ENCODE peak calls at places on chromosomes 16 and 17, in eight cellular contexts. Z is stimulated activated CD8-positive, alpha-beta memory T cell treated with anti-CD3 and anti-CD28 coated beads, Interleukin-15, amount 100 ng/mL, for 4 hours; L is naive B cell; Y is lung microvascular endothelial cell; M is H7; I is T-helper 9 cell; X is ACHN; A is ovary. O is an unnamed sample.

GRCh38 chr16:66269631-66270332 is 96.7 kb upstream of the CDH5 start:
- DNase-seq in M (peak; percentile 56), L (no peak), X (no peak), Y (no peak), I (no peak), A (peak; percentile 44), Z (no peak), O (no peak)

GRCh38 chr17:81135503-81136283 is 29.6 kb upstream of the PVALEF start:
- DNase-seq in Y (peak; percentile 63), X (no peak), L (no peak), M (no peak), Z (no peak), A (no peak), I (no peak), O (no peak)

GRCh38 chr17:57697891-57698708 is 47.0 kb downstream of the CCDC182 start:
- DNase-seq in M (no peak), Z (peak; percentile 27), I (no peak), X (no peak), Y (no peak), L (no peak), A (no peak), O (peak; percentile 62)

GRCh38 chr16:11668590-11669379 is 530 bp downstream of the SNN start:
- DNase-seq in M (peak; percentile 69), I (peak; percentile 29), Z (no peak), L (no peak), Y (no peak), X (no peak), A (peak; percentile 57), O (peak; percentile 86)

GRCh38 chr16:47779201-47780016 is 318.3 kb downstream of the PHKB start:
- DNase-seq in Z (no peak), I (no peak), X (peak; percentile 33), M (no peak), Y (peak; percentile 16), L (peak; percentile 0), A (no peak), O (no peak)

GRCh38 chr16:19040400-19040799 is 27.0 kb upstream of the COQ7 start:
- DNase-seq in M (no peak), X (no peak), A (no peak), I (no peak), Y (no peak), Z (no peak), L (no peak), O (no peak)

GRCh38 chr16:21264226-21265036 is 13.7 kb downstream of the CRYM start:
- DNase-seq in Z (no peak), Y (no peak), X (no peak), I (no peak), L (no peak), A (no peak), M (no peak), O (peak; percentile 34)

GRCh38 chr16:86854895-86855294 is 276.5 kb downstream of the FOXL1 start:
- DNase-seq in Y (peak; percentile 89), M (no peak), X (no peak), I (no peak), A (no peak), L (no peak), Z (no peak), O (no peak)

GRCh38 chr17:28282596-28282995 is 36.4 kb upstream of the TMEM97 start:
- DNase-seq in I (no peak), Z (no peak), Y (no peak), A (no peak), X (peak; percentile 87), M (no peak), L (no peak), O (no peak)

GRCh38 chr17:42190491-42191180 is 3.7 kb downstream of the GHDC start:
- DNase-seq in Z (no peak), I (no peak), X (no peak), Y (no peak), A (no peak), L (no peak), M (no peak), O (no peak)

GRCh38 chr17:46193246-46193625 is at the start of gene KANSL1:
- DNase-seq in I (peak; percentile 84), L (peak; percentile 86), X (peak; percentile 93), M (peak; percentile 98), A (peak; percentile 88), Z (peak; percentile 68), Y (peak; percentile 94), O (peak; percentile 99)

GRCh38 chr17:49748791-49749190 is 15.1 kb downstream of the FAM117A start:
- DNase-seq in I (peak; percentile 46), Y (no peak), Z (no peak), M (no peak), A (no peak), X (peak; percentile 49), L (peak; percentile 48), O (no peak)

GRCh38 chr17:81427446-81428120 is 32.3 kb downstream of the BAHCC1 start:
- DNase-seq in Y (no peak), X (no peak), M (no peak), Z (no peak), I (no peak), A (no peak), L (no peak), O (peak; percentile 58)

GRCh38 chr16:89036776-89037175 is 56.9 kb upstream of the ACSF3 start:
- DNase-seq in L (no peak), A (no peak), Y (no peak), M (no peak), X (no peak), Z (no peak), I (no peak), O (no peak)

GRCh38 chr17:29645516-29646051 is 22.9 kb upstream of the CORO6 start:
- DNase-seq in L (no peak), M (no peak), X (no peak), A (peak; percentile 87), I (no peak), Y (peak; percentile 58), Z (no peak), O (no peak)

GRCh38 chr17:40576113-40576740 is 11.0 kb upstream of the CCR7 start:
- DNase-seq in A (no peak), Y (no peak), Z (no peak), X (no peak), M (no peak), L (no peak), I (no peak), O (no peak)

GRCh38 chr16:69890114-69890890 is 60.8 kb upstream of the CLEC18A start:
- DNase-seq in A (peak; percentile 58), I (no peak), M (peak; percentile 23), X (no peak), Z (no peak), L (no peak), Y (peak; percentile 84), O (peak; percentile 64)

GRCh38 chr16:27270389-27270788 is 1.8 kb upstream of the NSMCE1 start:
- DNase-seq in L (no peak), Y (no peak), Z (no peak), X (no peak), I (no peak), A (no peak), M (no peak), O (no peak)

GRCh38 chr16:3879258-3879886 is 1.1 kb downstream of the CREBBP start:
- DNase-seq in A (no peak), M (no peak), Z (no peak), X (peak; percentile 40), L (no peak), Y (peak; percentile 39), I (peak; percentile 4), O (peak; percentile 54)

GRCh38 chr16:75256871-75257343 is 5.5 kb upstream of the BCAR1 start:
- DNase-seq in Z (no peak), Y (peak; percentile 85), M (peak; percentile 88), I (no peak), A (peak; percentile 59), L (no peak), X (no peak), O (peak; percentile 67)

GRCh38 chr16:82229800-82230619 is 60.0 kb upstream of the MPHOSPH6 start:
- DNase-seq in Y (peak; percentile 88), A (peak; percentile 25), I (peak; percentile 63), X (peak; percentile 77), M (peak; percentile 53), L (peak; percentile 28), Z (no peak), O (peak; percentile 86)

GRCh38 chr16:75606507-75606906 is 16.6 kb downstream of the ADAT1 start:
- DNase-seq in Y (no peak), X (no peak), Z (no peak), A (no peak), M (no peak), L (no peak), I (no peak), O (no peak)

GRCh38 chr17:50154604-50155003 is 4.1 kb upstream of the PPP1R9B start:
- DNase-seq in Z (no peak), M (no peak), I (no peak), L (no peak), Y (no peak), A (no peak), X (no peak), O (no peak)

GRCh38 chr17:36550491-36551417 is 6.0 kb downstream of the GGNBP2 start:
- DNase-seq in M (no peak), I (no peak), L (peak; percentile 63), A (no peak), Z (no peak), Y (no peak), X (no peak), O (no peak)

GRCh38 chr17:3033248-3033640 is 30.2 kb downstream of the OR1D5 start:
- DNase-seq in A (no peak), I (no peak), M (no peak), L (no peak), Y (no peak), X (no peak), Z (no peak), O (no peak)

GRCh38 chr16:28192811-28193529 is 18.8 kb downstream of the XPO6 start:
- DNase-seq in X (no peak), Y (no peak), L (peak; percentile 85), A (no peak), Z (peak; percentile 58), I (peak; percentile 64), M (no peak), O (no peak)

GRCh38 chr17:2363318-2363717 is 26.0 kb downstream of the SGSM2 start:
- DNase-seq in I (no peak), M (no peak), Z (no peak), X (no peak), Y (no peak), L (no peak), A (no peak), O (no peak)

O was measured in neural progenitor cell.